ENCODE peak calls at places on chromosomes 12 and 14, in eight cellular contexts. One of them, this sample, is unnamed.

GRCh38 chr14:36724162-36724561 is 62.5 kb downstream of the PAX9 start:
- DNase-seq in stimulated activated CD8-positive, alpha-beta memory T cell treated with anti-CD3 and anti-CD28 coated beads, Interleukin-12 subunit alpha, Interleukin-12 subunit beta, amount 100 ng/mL, for 1 hour: no peak
- DNase-seq in T-helper 2 cell treated with Interferon-gamma antibody and Interleukin-4, amounts not matched to agents 5 μg/mL and 100 μg/mL, for 36 hours: no peak
- DNase-seq in neural progenitor cell: no peak
- DNase-seq in Daoy: no peak
- DNase-seq in NCI-H1694 treated with DMSO at 0.1 percent for 48 hours: no peak
- DNase-seq in activated T-cell treated with anti-CD3 and anti-CD28 coated beads for 24 hours: no peak
- DNase-seq in lung: no peak
- DNase-seq in this sample: no peak

GRCh38 chr12:29024117-29024516 is 125.0 kb upstream of the FAR2 start:
- DNase-seq in stimulated activated CD8-positive, alpha-beta memory T cell treated with anti-CD3 and anti-CD28 coated beads, Interleukin-12 subunit alpha, Interleukin-12 subunit beta, amount 100 ng/mL, for 1 hour: no peak
- DNase-seq in T-helper 2 cell treated with Interferon-gamma antibody and Interleukin-4, amounts not matched to agents 5 μg/mL and 100 μg/mL, for 36 hours: no peak
- DNase-seq in neural progenitor cell: no peak
- DNase-seq in Daoy: no peak
- DNase-seq in NCI-H1694 treated with DMSO at 0.1 percent for 48 hours: no peak
- DNase-seq in activated T-cell treated with anti-CD3 and anti-CD28 coated beads for 24 hours: no peak
- DNase-seq in lung: no peak
- DNase-seq in this sample: no peak

GRCh38 chr14:103775506-103775905 is 59.9 kb downstream of the ZFYVE21 start:
- DNase-seq in stimulated activated CD8-positive, alpha-beta memory T cell treated with anti-CD3 and anti-CD28 coated beads, Interleukin-12 subunit alpha, Interleukin-12 subunit beta, amount 100 ng/mL, for 1 hour: no peak
- DNase-seq in T-helper 2 cell treated with Interferon-gamma antibody and Interleukin-4, amounts not matched to agents 5 μg/mL and 100 μg/mL, for 36 hours: no peak
- DNase-seq in neural progenitor cell: no peak
- DNase-seq in Daoy: no peak
- DNase-seq in NCI-H1694 treated with DMSO at 0.1 percent for 48 hours: no peak
- DNase-seq in activated T-cell treated with anti-CD3 and anti-CD28 coated beads for 24 hours: no peak
- DNase-seq in lung: no peak
- DNase-seq in this sample: peak

GRCh38 chr12:113039911-113040425 is 16.6 kb upstream of the DTX1 start:
- DNase-seq in stimulated activated CD8-positive, alpha-beta memory T cell treated with anti-CD3 and anti-CD28 coated beads, Interleukin-12 subunit alpha, Interleukin-12 subunit beta, amount 100 ng/mL, for 1 hour: no peak
- DNase-seq in T-helper 2 cell treated with Interferon-gamma antibody and Interleukin-4, amounts not matched to agents 5 μg/mL and 100 μg/mL, for 36 hours: no peak
- DNase-seq in neural progenitor cell: no peak
- DNase-seq in Daoy: peak
- DNase-seq in NCI-H1694 treated with DMSO at 0.1 percent for 48 hours: no peak
- DNase-seq in activated T-cell treated with anti-CD3 and anti-CD28 coated beads for 24 hours: no peak
- DNase-seq in lung: no peak
- DNase-seq in this sample: no peak

GRCh38 chr12:14993537-14994266 is 20.9 kb downstream of the PDE6H start:
- DNase-seq in stimulated activated CD8-positive, alpha-beta memory T cell treated with anti-CD3 and anti-CD28 coated beads, Interleukin-12 subunit alpha, Interleukin-12 subunit beta, amount 100 ng/mL, for 1 hour: no peak
- DNase-seq in T-helper 2 cell treated with Interferon-gamma antibody and Interleukin-4, amounts not matched to agents 5 μg/mL and 100 μg/mL, for 36 hours: no peak
- DNase-seq in neural progenitor cell: no peak
- DNase-seq in Daoy: peak
- DNase-seq in NCI-H1694 treated with DMSO at 0.1 percent for 48 hours: no peak
- DNase-seq in activated T-cell treated with anti-CD3 and anti-CD28 coated beads for 24 hours: peak
- DNase-seq in lung: no peak
- DNase-seq in this sample: no peak

GRCh38 chr12:120849765-120850164 is 54.4 kb downstream of the SPPL3 start:
- DNase-seq in stimulated activated CD8-positive, alpha-beta memory T cell treated with anti-CD3 and anti-CD28 coated beads, Interleukin-12 subunit alpha, Interleukin-12 subunit beta, amount 100 ng/mL, for 1 hour: no peak
- DNase-seq in T-helper 2 cell treated with Interferon-gamma antibody and Interleukin-4, amounts not matched to agents 5 μg/mL and 100 μg/mL, for 36 hours: no peak
- DNase-seq in neural progenitor cell: no peak
- DNase-seq in Daoy: peak
- DNase-seq in NCI-H1694 treated with DMSO at 0.1 percent for 48 hours: no peak
- DNase-seq in activated T-cell treated with anti-CD3 and anti-CD28 coated beads for 24 hours: no peak
- DNase-seq in lung: no peak
- DNase-seq in this sample: no peak

GRCh38 chr12:5780536-5780935 is 164.5 kb downstream of the ANO2 start:
- DNase-seq in stimulated activated CD8-positive, alpha-beta memory T cell treated with anti-CD3 and anti-CD28 coated beads, Interleukin-12 subunit alpha, Interleukin-12 subunit beta, amount 100 ng/mL, for 1 hour: no peak
- DNase-seq in T-helper 2 cell treated with Interferon-gamma antibody and Interleukin-4, amounts not matched to agents 5 μg/mL and 100 μg/mL, for 36 hours: no peak
- DNase-seq in neural progenitor cell: no peak
- DNase-seq in Daoy: no peak
- DNase-seq in NCI-H1694 treated with DMSO at 0.1 percent for 48 hours: no peak
- DNase-seq in activated T-cell treated with anti-CD3 and anti-CD28 coated beads for 24 hours: no peak
- DNase-seq in lung: peak
- DNase-seq in this sample: no peak

GRCh38 chr12:118063567-118064391 is 2.8 kb upstream of the WSB2 start:
- DNase-seq in stimulated activated CD8-positive, alpha-beta memory T cell treated with anti-CD3 and anti-CD28 coated beads, Interleukin-12 subunit alpha, Interleukin-12 subunit beta, amount 100 ng/mL, for 1 hour: no peak
- DNase-seq in T-helper 2 cell treated with Interferon-gamma antibody and Interleukin-4, amounts not matched to agents 5 μg/mL and 100 μg/mL, for 36 hours: no peak
- DNase-seq in neural progenitor cell: no peak
- DNase-seq in Daoy: no peak
- DNase-seq in NCI-H1694 treated with DMSO at 0.1 percent for 48 hours: no peak
- DNase-seq in activated T-cell treated with anti-CD3 and anti-CD28 coated beads for 24 hours: no peak
- DNase-seq in lung: no peak
- DNase-seq in this sample: no peak

GRCh38 chr14:103144085-103144484 is 20.8 kb downstream of the TNFAIP2 start:
- DNase-seq in stimulated activated CD8-positive, alpha-beta memory T cell treated with anti-CD3 and anti-CD28 coated beads, Interleukin-12 subunit alpha, Interleukin-12 subunit beta, amount 100 ng/mL, for 1 hour: no peak
- DNase-seq in T-helper 2 cell treated with Interferon-gamma antibody and Interleukin-4, amounts not matched to agents 5 μg/mL and 100 μg/mL, for 36 hours: no peak
- DNase-seq in neural progenitor cell: no peak
- DNase-seq in Daoy: peak
- DNase-seq in NCI-H1694 treated with DMSO at 0.1 percent for 48 hours: peak
- DNase-seq in activated T-cell treated with anti-CD3 and anti-CD28 coated beads for 24 hours: no peak
- DNase-seq in lung: no peak
- DNase-seq in this sample: no peak

GRCh38 chr12:21526053-21526452 is at the start of gene SPX:
- DNase-seq in stimulated activated CD8-positive, alpha-beta memory T cell treated with anti-CD3 and anti-CD28 coated beads, Interleukin-12 subunit alpha, Interleukin-12 subunit beta, amount 100 ng/mL, for 1 hour: no peak
- DNase-seq in T-helper 2 cell treated with Interferon-gamma antibody and Interleukin-4, amounts not matched to agents 5 μg/mL and 100 μg/mL, for 36 hours: no peak
- DNase-seq in neural progenitor cell: no peak
- DNase-seq in Daoy: peak
- DNase-seq in NCI-H1694 treated with DMSO at 0.1 percent for 48 hours: no peak
- DNase-seq in activated T-cell treated with anti-CD3 and anti-CD28 coated beads for 24 hours: no peak
- DNase-seq in lung: no peak
- DNase-seq in this sample: no peak

GRCh38 chr14:69573205-69573840 is 1.3 kb downstream of the CCDC177 start:
- DNase-seq in stimulated activated CD8-positive, alpha-beta memory T cell treated with anti-CD3 and anti-CD28 coated beads, Interleukin-12 subunit alpha, Interleukin-12 subunit beta, amount 100 ng/mL, for 1 hour: no peak
- DNase-seq in T-helper 2 cell treated with Interferon-gamma antibody and Interleukin-4, amounts not matched to agents 5 μg/mL and 100 μg/mL, for 36 hours: no peak
- DNase-seq in neural progenitor cell: no peak
- DNase-seq in Daoy: no peak
- DNase-seq in NCI-H1694 treated with DMSO at 0.1 percent for 48 hours: no peak
- DNase-seq in activated T-cell treated with anti-CD3 and anti-CD28 coated beads for 24 hours: no peak
- DNase-seq in lung: no peak
- DNase-seq in this sample: no peak

GRCh38 chr12:65171870-65172269 is 2.5 kb downstream of the LEMD3 start:
- DNase-seq in stimulated activated CD8-positive, alpha-beta memory T cell treated with anti-CD3 and anti-CD28 coated beads, Interleukin-12 subunit alpha, Interleukin-12 subunit beta, amount 100 ng/mL, for 1 hour: no peak
- DNase-seq in T-helper 2 cell treated with Interferon-gamma antibody and Interleukin-4, amounts not matched to agents 5 μg/mL and 100 μg/mL, for 36 hours: no peak
- DNase-seq in neural progenitor cell: no peak
- DNase-seq in Daoy: no peak
- DNase-seq in NCI-H1694 treated with DMSO at 0.1 percent for 48 hours: no peak
- DNase-seq in activated T-cell treated with anti-CD3 and anti-CD28 coated beads for 24 hours: no peak
- DNase-seq in lung: no peak
- DNase-seq in this sample: peak

GRCh38 chr12:124625867-124626675 is 58.7 kb upstream of the NCOR2 start:
- DNase-seq in stimulated activated CD8-positive, alpha-beta memory T cell treated with anti-CD3 and anti-CD28 coated beads, Interleukin-12 subunit alpha, Interleukin-12 subunit beta, amount 100 ng/mL, for 1 hour: no peak
- DNase-seq in T-helper 2 cell treated with Interferon-gamma antibody and Interleukin-4, amounts not matched to agents 5 μg/mL and 100 μg/mL, for 36 hours: no peak
- DNase-seq in neural progenitor cell: no peak
- DNase-seq in Daoy: peak
- DNase-seq in NCI-H1694 treated with DMSO at 0.1 percent for 48 hours: no peak
- DNase-seq in activated T-cell treated with anti-CD3 and anti-CD28 coated beads for 24 hours: no peak
- DNase-seq in lung: peak
- DNase-seq in this sample: no peak

GRCh38 chr14:93861846-93862641 is 65.1 kb upstream of the FAM181A start:
- DNase-seq in stimulated activated CD8-positive, alpha-beta memory T cell treated with anti-CD3 and anti-CD28 coated beads, Interleukin-12 subunit alpha, Interleukin-12 subunit beta, amount 100 ng/mL, for 1 hour: no peak
- DNase-seq in T-helper 2 cell treated with Interferon-gamma antibody and Interleukin-4, amounts not matched to agents 5 μg/mL and 100 μg/mL, for 36 hours: no peak
- DNase-seq in neural progenitor cell: no peak
- DNase-seq in Daoy: no peak
- DNase-seq in NCI-H1694 treated with DMSO at 0.1 percent for 48 hours: no peak
- DNase-seq in activated T-cell treated with anti-CD3 and anti-CD28 coated beads for 24 hours: no peak
- DNase-seq in lung: no peak
- DNase-seq in this sample: no peak

GRCh38 chr14:31716208-31716607 is 155.0 kb downstream of the NUBPL start:
- DNase-seq in stimulated activated CD8-positive, alpha-beta memory T cell treated with anti-CD3 and anti-CD28 coated beads, Interleukin-12 subunit alpha, Interleukin-12 subunit beta, amount 100 ng/mL, for 1 hour: no peak
- DNase-seq in T-helper 2 cell treated with Interferon-gamma antibody and Interleukin-4, amounts not matched to agents 5 μg/mL and 100 μg/mL, for 36 hours: no peak
- DNase-seq in neural progenitor cell: no peak
- DNase-seq in Daoy: no peak
- DNase-seq in NCI-H1694 treated with DMSO at 0.1 percent for 48 hours: no peak
- DNase-seq in activated T-cell treated with anti-CD3 and anti-CD28 coated beads for 24 hours: no peak
- DNase-seq in lung: no peak
- DNase-seq in this sample: no peak

GRCh38 chr12:76765598-76765997 is 1.7 kb downstream of the ZDHHC17 start:
- DNase-seq in stimulated activated CD8-positive, alpha-beta memory T cell treated with anti-CD3 and anti-CD28 coated beads, Interleukin-12 subunit alpha, Interleukin-12 subunit beta, amount 100 ng/mL, for 1 hour: no peak
- DNase-seq in T-helper 2 cell treated with Interferon-gamma antibody and Interleukin-4, amounts not matched to agents 5 μg/mL and 100 μg/mL, for 36 hours: no peak
- DNase-seq in neural progenitor cell: no peak
- DNase-seq in Daoy: no peak
- DNase-seq in NCI-H1694 treated with DMSO at 0.1 percent for 48 hours: no peak
- DNase-seq in activated T-cell treated with anti-CD3 and anti-CD28 coated beads for 24 hours: no peak
- DNase-seq in lung: no peak
- DNase-seq in this sample: no peak

GRCh38 chr14:39175445-39176262 is 600 bp downstream of the PNN start:
- DNase-seq in stimulated activated CD8-positive, alpha-beta memory T cell treated with anti-CD3 and anti-CD28 coated beads, Interleukin-12 subunit alpha, Interleukin-12 subunit beta, amount 100 ng/mL, for 1 hour: no peak
- DNase-seq in T-helper 2 cell treated with Interferon-gamma antibody and Interleukin-4, amounts not matched to agents 5 μg/mL and 100 μg/mL, for 36 hours: peak
- DNase-seq in neural progenitor cell: peak
- DNase-seq in Daoy: peak
- DNase-seq in NCI-H1694 treated with DMSO at 0.1 percent for 48 hours: peak
- DNase-seq in activated T-cell treated with anti-CD3 and anti-CD28 coated beads for 24 hours: peak
- DNase-seq in lung: peak
- DNase-seq in this sample: no peak

GRCh38 chr12:122825773-122826724 is 9.2 kb upstream of the HIP1R start:
- DNase-seq in stimulated activated CD8-positive, alpha-beta memory T cell treated with anti-CD3 and anti-CD28 coated beads, Interleukin-12 subunit alpha, Interleukin-12 subunit beta, amount 100 ng/mL, for 1 hour: no peak
- DNase-seq in T-helper 2 cell treated with Interferon-gamma antibody and Interleukin-4, amounts not matched to agents 5 μg/mL and 100 μg/mL, for 36 hours: no peak
- DNase-seq in neural progenitor cell: peak
- DNase-seq in Daoy: peak
- DNase-seq in NCI-H1694 treated with DMSO at 0.1 percent for 48 hours: no peak
- DNase-seq in activated T-cell treated with anti-CD3 and anti-CD28 coated beads for 24 hours: no peak
- DNase-seq in lung: no peak
- DNase-seq in this sample: no peak

GRCh38 chr12:91326043-91327027 is 143.7 kb upstream of the DCN start:
- DNase-seq in stimulated activated CD8-positive, alpha-beta memory T cell treated with anti-CD3 and anti-CD28 coated beads, Interleukin-12 subunit alpha, Interleukin-12 subunit beta, amount 100 ng/mL, for 1 hour: peak
- DNase-seq in T-helper 2 cell treated with Interferon-gamma antibody and Interleukin-4, amounts not matched to agents 5 μg/mL and 100 μg/mL, for 36 hours: no peak
- DNase-seq in neural progenitor cell: peak
- DNase-seq in Daoy: peak
- DNase-seq in NCI-H1694 treated with DMSO at 0.1 percent for 48 hours: no peak
- DNase-seq in activated T-cell treated with anti-CD3 and anti-CD28 coated beads for 24 hours: peak
- DNase-seq in lung: peak
- DNase-seq in this sample: peak

GRCh38 chr14:76439237-76439775 is 63.4 kb downstream of the ESRRB start:
- DNase-seq in stimulated activated CD8-positive, alpha-beta memory T cell treated with anti-CD3 and anti-CD28 coated beads, Interleukin-12 subunit alpha, Interleukin-12 subunit beta, amount 100 ng/mL, for 1 hour: no peak
- DNase-seq in T-helper 2 cell treated with Interferon-gamma antibody and Interleukin-4, amounts not matched to agents 5 μg/mL and 100 μg/mL, for 36 hours: no peak
- DNase-seq in neural progenitor cell: no peak
- DNase-seq in Daoy: no peak
- DNase-seq in NCI-H1694 treated with DMSO at 0.1 percent for 48 hours: no peak
- DNase-seq in activated T-cell treated with anti-CD3 and anti-CD28 coated beads for 24 hours: no peak
- DNase-seq in lung: no peak
- DNase-seq in this sample: no peak

GRCh38 chr14:89509891-89510290 is 92.9 kb upstream of the FOXN3 start:
- DNase-seq in stimulated activated CD8-positive, alpha-beta memory T cell treated with anti-CD3 and anti-CD28 coated beads, Interleukin-12 subunit alpha, Interleukin-12 subunit beta, amount 100 ng/mL, for 1 hour: no peak
- DNase-seq in T-helper 2 cell treated with Interferon-gamma antibody and Interleukin-4, amounts not matched to agents 5 μg/mL and 100 μg/mL, for 36 hours: no peak
- DNase-seq in neural progenitor cell: no peak
- DNase-seq in Daoy: peak
- DNase-seq in NCI-H1694 treated with DMSO at 0.1 percent for 48 hours: no peak
- DNase-seq in activated T-cell treated with anti-CD3 and anti-CD28 coated beads for 24 hours: no peak
- DNase-seq in lung: no peak
- DNase-seq in this sample: no peak

GRCh38 chr14:61619494-61619893 is 75.8 kb upstream of the HIF1A start:
- DNase-seq in stimulated activated CD8-positive, alpha-beta memory T cell treated with anti-CD3 and anti-CD28 coated beads, Interleukin-12 subunit alpha, Interleukin-12 subunit beta, amount 100 ng/mL, for 1 hour: no peak
- DNase-seq in T-helper 2 cell treated with Interferon-gamma antibody and Interleukin-4, amounts not matched to agents 5 μg/mL and 100 μg/mL, for 36 hours: no peak
- DNase-seq in neural progenitor cell: no peak
- DNase-seq in Daoy: no peak
- DNase-seq in NCI-H1694 treated with DMSO at 0.1 percent for 48 hours: no peak
- DNase-seq in activated T-cell treated with anti-CD3 and anti-CD28 coated beads for 24 hours: no peak
- DNase-seq in lung: no peak
- DNase-seq in this sample: no peak

GRCh38 chr12:117847371-117847770 is 121.4 kb downstream of the KSR2 start:
- DNase-seq in stimulated activated CD8-positive, alpha-beta memory T cell treated with anti-CD3 and anti-CD28 coated beads, Interleukin-12 subunit alpha, Interleukin-12 subunit beta, amount 100 ng/mL, for 1 hour: no peak
- DNase-seq in T-helper 2 cell treated with Interferon-gamma antibody and Interleukin-4, amounts not matched to agents 5 μg/mL and 100 μg/mL, for 36 hours: no peak
- DNase-seq in neural progenitor cell: no peak
- DNase-seq in Daoy: no peak
- DNase-seq in NCI-H1694 treated with DMSO at 0.1 percent for 48 hours: peak
- DNase-seq in activated T-cell treated with anti-CD3 and anti-CD28 coated beads for 24 hours: no peak
- DNase-seq in lung: no peak
- DNase-seq in this sample: no peak

GRCh38 chr14:40983604-40984003 is 623.1 kb upstream of the LRFN5 start:
- DNase-seq in stimulated activated CD8-positive, alpha-beta memory T cell treated with anti-CD3 and anti-CD28 coated beads, Interleukin-12 subunit alpha, Interleukin-12 subunit beta, amount 100 ng/mL, for 1 hour: no peak
- DNase-seq in T-helper 2 cell treated with Interferon-gamma antibody and Interleukin-4, amounts not matched to agents 5 μg/mL and 100 μg/mL, for 36 hours: no peak
- DNase-seq in neural progenitor cell: no peak
- DNase-seq in Daoy: peak
- DNase-seq in NCI-H1694 treated with DMSO at 0.1 percent for 48 hours: no peak
- DNase-seq in activated T-cell treated with anti-CD3 and anti-CD28 coated beads for 24 hours: no peak
- DNase-seq in lung: no peak
- DNase-seq in this sample: no peak

GRCh38 chr14:55121628-55122440 is 7.2 kb upstream of the LGALS3 start:
- DNase-seq in stimulated activated CD8-positive, alpha-beta memory T cell treated with anti-CD3 and anti-CD28 coated beads, Interleukin-12 subunit alpha, Interleukin-12 subunit beta, amount 100 ng/mL, for 1 hour: no peak
- DNase-seq in T-helper 2 cell treated with Interferon-gamma antibody and Interleukin-4, amounts not matched to agents 5 μg/mL and 100 μg/mL, for 36 hours: no peak
- DNase-seq in neural progenitor cell: no peak
- DNase-seq in Daoy: no peak
- DNase-seq in NCI-H1694 treated with DMSO at 0.1 percent for 48 hours: no peak
- DNase-seq in activated T-cell treated with anti-CD3 and anti-CD28 coated beads for 24 hours: no peak
- DNase-seq in lung: no peak
- DNase-seq in this sample: no peak

GRCh38 chr12:76029982-76030377 is 1.6 kb downstream of the PHLDA1 start:
- DNase-seq in stimulated activated CD8-positive, alpha-beta memory T cell treated with anti-CD3 and anti-CD28 coated beads, Interleukin-12 subunit alpha, Interleukin-12 subunit beta, amount 100 ng/mL, for 1 hour: no peak
- DNase-seq in T-helper 2 cell treated with Interferon-gamma antibody and Interleukin-4, amounts not matched to agents 5 μg/mL and 100 μg/mL, for 36 hours: peak
- DNase-seq in neural progenitor cell: peak
- DNase-seq in Daoy: peak
- DNase-seq in NCI-H1694 treated with DMSO at 0.1 percent for 48 hours: no peak
- DNase-seq in activated T-cell treated with anti-CD3 and anti-CD28 coated beads for 24 hours: no peak
- DNase-seq in lung: no peak
- DNase-seq in this sample: peak

GRCh38 chr14:55921516-55921915 is 196.7 kb upstream of the PELI2 start:
- DNase-seq in stimulated activated CD8-positive, alpha-beta memory T cell treated with anti-CD3 and anti-CD28 coated beads, Interleukin-12 subunit alpha, Interleukin-12 subunit beta, amount 100 ng/mL, for 1 hour: no peak
- DNase-seq in T-helper 2 cell treated with Interferon-gamma antibody and Interleukin-4, amounts not matched to agents 5 μg/mL and 100 μg/mL, for 36 hours: no peak
- DNase-seq in neural progenitor cell: no peak
- DNase-seq in Daoy: no peak
- DNase-seq in NCI-H1694 treated with DMSO at 0.1 percent for 48 hours: no peak
- DNase-seq in activated T-cell treated with anti-CD3 and anti-CD28 coated beads for 24 hours: no peak
- DNase-seq in lung: no peak
- DNase-seq in this sample: peak

GRCh38 chr12:124626841-124627502 is 59.6 kb upstream of the NCOR2 start:
- DNase-seq in stimulated activated CD8-positive, alpha-beta memory T cell treated with anti-CD3 and anti-CD28 coated beads, Interleukin-12 subunit alpha, Interleukin-12 subunit beta, amount 100 ng/mL, for 1 hour: no peak
- DNase-seq in T-helper 2 cell treated with Interferon-gamma antibody and Interleukin-4, amounts not matched to agents 5 μg/mL and 100 μg/mL, for 36 hours: no peak
- DNase-seq in neural progenitor cell: no peak
- DNase-seq in Daoy: no peak
- DNase-seq in NCI-H1694 treated with DMSO at 0.1 percent for 48 hours: no peak
- DNase-seq in activated T-cell treated with anti-CD3 and anti-CD28 coated beads for 24 hours: no peak
- DNase-seq in lung: no peak
- DNase-seq in this sample: peak

GRCh38 chr14:22753586-22753985 is 12.9 kb upstream of the OXA1L start:
- DNase-seq in stimulated activated CD8-positive, alpha-beta memory T cell treated with anti-CD3 and anti-CD28 coated beads, Interleukin-12 subunit alpha, Interleukin-12 subunit beta, amount 100 ng/mL, for 1 hour: no peak
- DNase-seq in T-helper 2 cell treated with Interferon-gamma antibody and Interleukin-4, amounts not matched to agents 5 μg/mL and 100 μg/mL, for 36 hours: no peak
- DNase-seq in neural progenitor cell: no peak
- DNase-seq in Daoy: peak
- DNase-seq in NCI-H1694 treated with DMSO at 0.1 percent for 48 hours: no peak
- DNase-seq in activated T-cell treated with anti-CD3 and anti-CD28 coated beads for 24 hours: no peak
- DNase-seq in lung: no peak
- DNase-seq in this sample: no peak

GRCh38 chr12:94148841-94149780 is 734 bp downstream of the PLXNC1 start:
- DNase-seq in stimulated activated CD8-positive, alpha-beta memory T cell treated with anti-CD3 and anti-CD28 coated beads, Interleukin-12 subunit alpha, Interleukin-12 subunit beta, amount 100 ng/mL, for 1 hour: no peak
- DNase-seq in T-helper 2 cell treated with Interferon-gamma antibody and Interleukin-4, amounts not matched to agents 5 μg/mL and 100 μg/mL, for 36 hours: peak
- DNase-seq in neural progenitor cell: peak
- DNase-seq in Daoy: peak
- DNase-seq in NCI-H1694 treated with DMSO at 0.1 percent for 48 hours: no peak
- DNase-seq in activated T-cell treated with anti-CD3 and anti-CD28 coated beads for 24 hours: no peak
- DNase-seq in lung: no peak
- DNase-seq in this sample: peak

GRCh38 chr12:78759387-78759786 is 105.2 kb upstream of the SYT1 start:
- DNase-seq in stimulated activated CD8-positive, alpha-beta memory T cell treated with anti-CD3 and anti-CD28 coated beads, Interleukin-12 subunit alpha, Interleukin-12 subunit beta, amount 100 ng/mL, for 1 hour: no peak
- DNase-seq in T-helper 2 cell treated with Interferon-gamma antibody and Interleukin-4, amounts not matched to agents 5 μg/mL and 100 μg/mL, for 36 hours: no peak
- DNase-seq in neural progenitor cell: no peak
- DNase-seq in Daoy: peak
- DNase-seq in NCI-H1694 treated with DMSO at 0.1 percent for 48 hours: no peak
- DNase-seq in activated T-cell treated with anti-CD3 and anti-CD28 coated beads for 24 hours: no peak
- DNase-seq in lung: no peak
- DNase-seq in this sample: no peak

GRCh38 chr14:99155173-99155777 is 116.7 kb downstream of the BCL11B start:
- DNase-seq in stimulated activated CD8-positive, alpha-beta memory T cell treated with anti-CD3 and anti-CD28 coated beads, Interleukin-12 subunit alpha, Interleukin-12 subunit beta, amount 100 ng/mL, for 1 hour: no peak
- DNase-seq in T-helper 2 cell treated with Interferon-gamma antibody and Interleukin-4, amounts not matched to agents 5 μg/mL and 100 μg/mL, for 36 hours: no peak
- DNase-seq in neural progenitor cell: no peak
- DNase-seq in Daoy: no peak
- DNase-seq in NCI-H1694 treated with DMSO at 0.1 percent for 48 hours: no peak
- DNase-seq in activated T-cell treated with anti-CD3 and anti-CD28 coated beads for 24 hours: no peak
- DNase-seq in lung: no peak
- DNase-seq in this sample: no peak

GRCh38 chr14:29865299-29865698 is 62.3 kb downstream of the PRKD1 start:
- DNase-seq in stimulated activated CD8-positive, alpha-beta memory T cell treated with anti-CD3 and anti-CD28 coated beads, Interleukin-12 subunit alpha, Interleukin-12 subunit beta, amount 100 ng/mL, for 1 hour: no peak
- DNase-seq in T-helper 2 cell treated with Interferon-gamma antibody and Interleukin-4, amounts not matched to agents 5 μg/mL and 100 μg/mL, for 36 hours: no peak
- DNase-seq in neural progenitor cell: no peak
- DNase-seq in Daoy: no peak
- DNase-seq in NCI-H1694 treated with DMSO at 0.1 percent for 48 hours: peak
- DNase-seq in activated T-cell treated with anti-CD3 and anti-CD28 coated beads for 24 hours: no peak
- DNase-seq in lung: no peak
- DNase-seq in this sample: no peak

GRCh38 chr14:101109981-101110728 is 206.6 kb upstream of the RTL1 start:
- DNase-seq in stimulated activated CD8-positive, alpha-beta memory T cell treated with anti-CD3 and anti-CD28 coated beads, Interleukin-12 subunit alpha, Interleukin-12 subunit beta, amount 100 ng/mL, for 1 hour: no peak
- DNase-seq in T-helper 2 cell treated with Interferon-gamma antibody and Interleukin-4, amounts not matched to agents 5 μg/mL and 100 μg/mL, for 36 hours: no peak
- DNase-seq in neural progenitor cell: no peak
- DNase-seq in Daoy: no peak
- DNase-seq in NCI-H1694 treated with DMSO at 0.1 percent for 48 hours: no peak
- DNase-seq in activated T-cell treated with anti-CD3 and anti-CD28 coated beads for 24 hours: no peak
- DNase-seq in lung: peak
- DNase-seq in this sample: no peak